ENCODE peak calls at places on chromosomes 5 and 9, in nine cellular contexts. One of them, this sample, is unnamed.

GRCh38 chr9:130128251-130128650 is 44.0 kb upstream of the NCS1 start:
- DNase-seq in tibial nerve: no peak
- DNase-seq in suprapubic skin: no peak
- DNase-seq in left ventricle myocardium inferior: no peak
- DNase-seq in HCT116: no peak
- DNase-seq in mesendoderm: no peak
- DNase-seq in Karpas-422: no peak
- DNase-seq in MM.1S: no peak
- DNase-seq in ovary: no peak
- DNase-seq in this sample: no peak

GRCh38 chr5:14206028-14206725 is 63.0 kb downstream of the TRIO start:
- DNase-seq in tibial nerve: no peak
- DNase-seq in suprapubic skin: no peak
- DNase-seq in left ventricle myocardium inferior: no peak
- DNase-seq in HCT116: no peak
- DNase-seq in mesendoderm: no peak
- DNase-seq in Karpas-422: no peak
- DNase-seq in MM.1S: no peak
- DNase-seq in ovary: no peak
- DNase-seq in this sample: no peak

GRCh38 chr5:175742290-175742994 is 84.6 kb downstream of the HRH2 start:
- DNase-seq in tibial nerve: no peak
- DNase-seq in suprapubic skin: no peak
- DNase-seq in left ventricle myocardium inferior: no peak
- DNase-seq in HCT116: no peak
- DNase-seq in mesendoderm: no peak
- DNase-seq in Karpas-422: no peak
- DNase-seq in MM.1S: no peak
- DNase-seq in ovary: no peak
- DNase-seq in this sample: no peak

GRCh38 chr5:88675159-88675757 is 207.7 kb downstream of the MEF2C start:
- DNase-seq in tibial nerve: no peak
- DNase-seq in suprapubic skin: no peak
- DNase-seq in left ventricle myocardium inferior: no peak
- DNase-seq in HCT116: no peak
- DNase-seq in mesendoderm: no peak
- DNase-seq in Karpas-422: peak
- DNase-seq in MM.1S: peak
- DNase-seq in ovary: no peak
- DNase-seq in this sample: no peak

GRCh38 chr9:4929917-4930316 is 55.2 kb upstream of the JAK2 start:
- DNase-seq in tibial nerve: no peak
- DNase-seq in suprapubic skin: no peak
- DNase-seq in left ventricle myocardium inferior: no peak
- DNase-seq in HCT116: no peak
- DNase-seq in mesendoderm: no peak
- DNase-seq in Karpas-422: no peak
- DNase-seq in MM.1S: no peak
- DNase-seq in ovary: no peak
- DNase-seq in this sample: no peak

GRCh38 chr5:142753114-142753764 is 16.9 kb upstream of the ARHGAP26 start:
- DNase-seq in tibial nerve: peak
- DNase-seq in suprapubic skin: peak
- DNase-seq in left ventricle myocardium inferior: peak
- DNase-seq in HCT116: no peak
- DNase-seq in mesendoderm: no peak
- DNase-seq in Karpas-422: no peak
- DNase-seq in MM.1S: no peak
- DNase-seq in ovary: peak
- DNase-seq in this sample: peak

GRCh38 chr5:161165998-161166660 is 314.1 kb upstream of the ATP10B start:
- DNase-seq in tibial nerve: no peak
- DNase-seq in suprapubic skin: no peak
- DNase-seq in left ventricle myocardium inferior: no peak
- DNase-seq in HCT116: no peak
- DNase-seq in mesendoderm: no peak
- DNase-seq in Karpas-422: no peak
- DNase-seq in MM.1S: no peak
- DNase-seq in ovary: no peak
- DNase-seq in this sample: no peak

GRCh38 chr5:102758576-102758975 is 3.5 kb downstream of the PAM start:
- DNase-seq in tibial nerve: no peak
- DNase-seq in suprapubic skin: no peak
- DNase-seq in left ventricle myocardium inferior: no peak
- DNase-seq in HCT116: no peak
- DNase-seq in mesendoderm: no peak
- DNase-seq in Karpas-422: no peak
- DNase-seq in MM.1S: no peak
- DNase-seq in ovary: no peak
- DNase-seq in this sample: no peak

GRCh38 chr5:139271201-139272027 is 22.1 kb upstream of the MATR3 start:
- DNase-seq in tibial nerve: no peak
- DNase-seq in suprapubic skin: no peak
- DNase-seq in left ventricle myocardium inferior: no peak
- DNase-seq in HCT116: no peak
- DNase-seq in mesendoderm: no peak
- DNase-seq in Karpas-422: no peak
- DNase-seq in MM.1S: no peak
- DNase-seq in ovary: no peak
- DNase-seq in this sample: no peak

GRCh38 chr5:139273322-139273571 is 20.3 kb upstream of the MATR3 start:
- DNase-seq in tibial nerve: no peak
- DNase-seq in suprapubic skin: no peak
- DNase-seq in left ventricle myocardium inferior: no peak
- DNase-seq in HCT116: no peak
- DNase-seq in mesendoderm: peak
- DNase-seq in Karpas-422: peak
- DNase-seq in MM.1S: no peak
- DNase-seq in ovary: no peak
- DNase-seq in this sample: no peak

GRCh38 chr5:139275536-139276297 is 17.8 kb upstream of the MATR3 start:
- DNase-seq in tibial nerve: no peak
- DNase-seq in suprapubic skin: no peak
- DNase-seq in left ventricle myocardium inferior: no peak
- DNase-seq in HCT116: no peak
- DNase-seq in mesendoderm: no peak
- DNase-seq in Karpas-422: no peak
- DNase-seq in MM.1S: peak
- DNase-seq in ovary: no peak
- DNase-seq in this sample: no peak

GRCh38 chr5:139273572-139274264 is 19.8 kb upstream of the MATR3 start:
- DNase-seq in tibial nerve: peak
- DNase-seq in suprapubic skin: peak
- DNase-seq in left ventricle myocardium inferior: peak
- DNase-seq in HCT116: peak
- DNase-seq in mesendoderm: peak
- DNase-seq in Karpas-422: peak
- DNase-seq in MM.1S: peak
- DNase-seq in ovary: peak
- DNase-seq in this sample: peak

GRCh38 chr5:139272471-139273321 is 20.8 kb upstream of the MATR3 start:
- DNase-seq in tibial nerve: no peak
- DNase-seq in suprapubic skin: no peak
- DNase-seq in left ventricle myocardium inferior: no peak
- DNase-seq in HCT116: no peak
- DNase-seq in mesendoderm: no peak
- DNase-seq in Karpas-422: peak
- DNase-seq in MM.1S: peak
- DNase-seq in ovary: no peak
- DNase-seq in this sample: no peak
- H3K27ac ChIP-seq in tibial nerve: peak
- H3K27ac ChIP-seq in suprapubic skin: peak
- H3K27ac ChIP-seq in left ventricle myocardium inferior: peak
- H3K27ac ChIP-seq in HCT116: peak
- H3K27ac ChIP-seq in mesendoderm: no peak
- H3K27ac ChIP-seq in Karpas-422: no peak
- H3K27ac ChIP-seq in MM.1S: no peak
- H3K27ac ChIP-seq in ovary: peak
- H3K27ac ChIP-seq in this sample: no peak

GRCh38 chr5:58074222-58074621 is 385.7 kb downstream of the PLK2 start:
- DNase-seq in tibial nerve: no peak
- DNase-seq in suprapubic skin: no peak
- DNase-seq in left ventricle myocardium inferior: no peak
- DNase-seq in HCT116: no peak
- DNase-seq in mesendoderm: no peak
- DNase-seq in Karpas-422: no peak
- DNase-seq in MM.1S: peak
- DNase-seq in ovary: no peak
- DNase-seq in this sample: no peak

GRCh38 chr5:58073246-58073645 is 386.6 kb downstream of the PLK2 start:
- DNase-seq in tibial nerve: no peak
- DNase-seq in suprapubic skin: no peak
- DNase-seq in left ventricle myocardium inferior: no peak
- DNase-seq in HCT116: no peak
- DNase-seq in mesendoderm: no peak
- DNase-seq in Karpas-422: no peak
- DNase-seq in MM.1S: no peak
- DNase-seq in ovary: no peak
- DNase-seq in this sample: no peak

GRCh38 chr5:58071566-58071965 is 388.3 kb downstream of the PLK2 start:
- DNase-seq in tibial nerve: no peak
- DNase-seq in suprapubic skin: no peak
- DNase-seq in left ventricle myocardium inferior: peak
- DNase-seq in HCT116: no peak
- DNase-seq in mesendoderm: peak
- DNase-seq in Karpas-422: no peak
- DNase-seq in MM.1S: peak
- DNase-seq in ovary: no peak
- DNase-seq in this sample: no peak

GRCh38 chr5:58074717-58075116 is 385.2 kb downstream of the PLK2 start:
- DNase-seq in tibial nerve: no peak
- DNase-seq in suprapubic skin: no peak
- DNase-seq in left ventricle myocardium inferior: no peak
- DNase-seq in HCT116: no peak
- DNase-seq in mesendoderm: no peak
- DNase-seq in Karpas-422: no peak
- DNase-seq in MM.1S: no peak
- DNase-seq in ovary: no peak
- DNase-seq in this sample: no peak

DNA sequence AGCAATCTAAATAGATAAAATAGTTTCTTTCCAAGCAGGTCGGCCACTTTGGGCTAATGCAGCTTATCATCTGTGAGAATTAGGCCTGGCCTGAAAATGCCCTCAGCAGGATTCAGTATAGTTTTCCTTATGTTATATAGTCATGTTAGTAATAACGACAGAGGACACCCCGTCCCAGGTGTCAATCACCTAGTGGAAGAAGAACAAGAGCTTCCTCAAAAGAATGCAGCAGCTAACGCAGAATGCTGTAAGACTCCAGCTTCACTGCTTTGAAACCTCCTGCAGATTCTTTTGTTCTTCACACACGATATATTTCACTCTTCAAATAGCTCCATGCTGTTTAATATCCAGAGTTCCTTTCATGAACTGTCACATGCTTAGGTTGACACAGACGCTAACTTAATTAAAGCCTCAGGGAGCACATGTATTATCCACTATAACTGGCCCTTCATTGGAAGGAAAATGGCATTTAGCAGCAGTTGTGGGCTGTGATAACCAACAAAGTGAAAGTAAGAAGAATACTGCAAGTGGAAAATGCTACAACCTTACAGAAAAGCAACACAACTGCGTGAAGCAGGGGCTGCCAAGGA is 387.6 kb downstream of the PLK2 start:
- DNase-seq in tibial nerve: no peak
- DNase-seq in suprapubic skin: no peak
- DNase-seq in left ventricle myocardium inferior: no peak
- DNase-seq in HCT116: no peak
- DNase-seq in mesendoderm: peak
- DNase-seq in Karpas-422: no peak
- DNase-seq in MM.1S: no peak
- DNase-seq in ovary: no peak
- DNase-seq in this sample: no peak
- H3K27ac ChIP-seq in tibial nerve: no peak
- H3K27ac ChIP-seq in suprapubic skin: no peak
- H3K27ac ChIP-seq in left ventricle myocardium inferior: peak
- H3K27ac ChIP-seq in HCT116: no peak
- H3K27ac ChIP-seq in mesendoderm: no peak
- H3K27ac ChIP-seq in Karpas-422: no peak
- H3K27ac ChIP-seq in MM.1S: peak
- H3K27ac ChIP-seq in ovary: no peak
- H3K27ac ChIP-seq in this sample: no peak

GRCh38 chr5:168307022-168307421 is 15.6 kb downstream of the WWC1 start:
- DNase-seq in tibial nerve: no peak
- DNase-seq in suprapubic skin: no peak
- DNase-seq in left ventricle myocardium inferior: no peak
- DNase-seq in HCT116: no peak
- DNase-seq in mesendoderm: no peak
- DNase-seq in Karpas-422: no peak
- DNase-seq in MM.1S: no peak
- DNase-seq in ovary: no peak
- DNase-seq in this sample: no peak
- H3K27ac ChIP-seq in tibial nerve: no peak
- H3K27ac ChIP-seq in suprapubic skin: no peak
- H3K27ac ChIP-seq in left ventricle myocardium inferior: no peak
- H3K27ac ChIP-seq in HCT116: no peak
- H3K27ac ChIP-seq in mesendoderm: no peak
- H3K27ac ChIP-seq in Karpas-422: no peak
- H3K27ac ChIP-seq in MM.1S: no peak
- H3K27ac ChIP-seq in ovary: no peak
- H3K27ac ChIP-seq in this sample: no peak

GRCh38 chr9:94872921-94873511 is 146.5 kb downstream of the AOPEP start:
- DNase-seq in tibial nerve: no peak
- DNase-seq in suprapubic skin: no peak
- DNase-seq in left ventricle myocardium inferior: no peak
- DNase-seq in HCT116: no peak
- DNase-seq in mesendoderm: no peak
- DNase-seq in Karpas-422: no peak
- DNase-seq in MM.1S: no peak
- DNase-seq in ovary: no peak
- DNase-seq in this sample: no peak

GRCh38 chr9:94879230-94879629 is 152.7 kb downstream of the AOPEP start:
- DNase-seq in tibial nerve: no peak
- DNase-seq in suprapubic skin: no peak
- DNase-seq in left ventricle myocardium inferior: no peak
- DNase-seq in HCT116: no peak
- DNase-seq in mesendoderm: no peak
- DNase-seq in Karpas-422: no peak
- DNase-seq in MM.1S: no peak
- DNase-seq in ovary: no peak
- DNase-seq in this sample: no peak

GRCh38 chr9:94874316-94874715 is 147.8 kb downstream of the AOPEP start:
- DNase-seq in tibial nerve: no peak
- DNase-seq in suprapubic skin: no peak
- DNase-seq in left ventricle myocardium inferior: no peak
- DNase-seq in HCT116: no peak
- DNase-seq in mesendoderm: no peak
- DNase-seq in Karpas-422: no peak
- DNase-seq in MM.1S: no peak
- DNase-seq in ovary: no peak
- DNase-seq in this sample: no peak

GRCh38 chr9:94870793-94871558 is 144.5 kb downstream of the AOPEP start:
- DNase-seq in tibial nerve: no peak
- DNase-seq in suprapubic skin: no peak
- DNase-seq in left ventricle myocardium inferior: peak
- DNase-seq in HCT116: no peak
- DNase-seq in mesendoderm: peak
- DNase-seq in Karpas-422: no peak
- DNase-seq in MM.1S: peak
- DNase-seq in ovary: no peak
- DNase-seq in this sample: no peak

DNA sequence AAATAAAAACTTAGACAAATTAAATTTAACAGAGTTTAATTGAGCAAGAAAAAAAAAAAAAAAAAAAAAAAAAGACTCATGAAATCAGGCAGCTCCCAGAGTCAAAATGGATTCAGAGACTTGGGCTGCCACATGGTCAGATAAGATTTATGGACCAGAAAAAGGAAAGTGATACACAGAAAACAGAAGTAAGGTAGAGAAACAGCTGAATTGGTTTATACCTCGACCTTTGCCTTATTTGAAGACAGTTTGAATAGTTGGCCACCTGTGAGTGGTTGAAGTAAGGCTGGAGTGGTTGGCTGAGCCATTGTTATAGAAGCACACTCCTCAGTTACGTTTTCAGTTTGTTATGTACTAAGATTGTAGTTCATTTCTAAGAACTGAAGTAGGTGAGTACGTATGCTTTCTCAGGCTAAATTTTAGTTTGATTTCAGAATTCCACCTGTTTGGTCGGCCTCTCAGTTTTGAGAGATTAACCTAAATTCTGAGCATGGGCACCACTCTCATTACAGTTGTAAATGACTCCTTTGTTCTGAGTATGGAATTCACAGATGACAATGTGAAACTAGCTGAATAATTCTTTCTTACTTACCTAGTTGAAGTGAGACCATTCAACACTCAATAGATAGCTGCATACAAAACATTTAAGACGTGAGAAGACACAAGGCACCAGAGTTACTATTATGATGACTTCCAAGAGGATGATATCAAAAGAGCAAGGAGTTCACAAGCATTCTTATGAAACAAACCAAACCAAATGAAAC is 149.0 kb downstream of the AOPEP start:
- DNase-seq in tibial nerve: no peak
- DNase-seq in suprapubic skin: no peak
- DNase-seq in left ventricle myocardium inferior: no peak
- DNase-seq in HCT116: no peak
- DNase-seq in mesendoderm: no peak
- DNase-seq in Karpas-422: no peak
- DNase-seq in MM.1S: peak
- DNase-seq in ovary: no peak
- DNase-seq in this sample: no peak
- H3K27ac ChIP-seq in tibial nerve: peak
- H3K27ac ChIP-seq in suprapubic skin: no peak
- H3K27ac ChIP-seq in left ventricle myocardium inferior: no peak
- H3K27ac ChIP-seq in HCT116: peak
- H3K27ac ChIP-seq in mesendoderm: no peak
- H3K27ac ChIP-seq in Karpas-422: no peak
- H3K27ac ChIP-seq in MM.1S: peak
- H3K27ac ChIP-seq in ovary: no peak
- H3K27ac ChIP-seq in this sample: peak

This sample was measured in aorta.